ENCODE peak calls at places on chromosomes 11 and 22, in nine cellular contexts. R is Panc1; N is stomach; G is neural progenitor cell; J is tibial nerve; F is body of pancreas; Z is HL-60; Q is left ventricle myocardium inferior; E is CD8-positive, alpha-beta T cell. D is an unnamed sample.

GRCh38 chr22:50641696-50642607 is 14.0 kb upstream of the ARSA start:
- DNase-seq in E (no peak), Z (no peak), G (peak), R (no peak), F (no peak), J (no peak), Q (no peak), N (no peak), D (no peak)

GRCh38 chr11:59200421-59200746 is 12.3 kb downstream of the MPEG1 start:
- DNase-seq in Q (no peak), Z (no peak), N (no peak), G (no peak), J (no peak), R (no peak), E (no peak), F (no peak), D (no peak)

GRCh38 chr11:74681686-74682651 is 49.3 kb downstream of the CHRDL2 start:
- DNase-seq in Q (peak), E (no peak), J (no peak), N (peak), R (no peak), G (no peak), F (peak), Z (no peak), D (peak)

GRCh38 chr11:2687782-2688191 is 12.0 kb downstream of the KCNQ1OT1 start:
- DNase-seq in N (no peak), G (no peak), Z (no peak), E (no peak), J (no peak), F (peak), Q (no peak), R (no peak), D (no peak)

GRCh38 chr11:129322941-129323340 is 52.7 kb upstream of the BARX2 start:
- DNase-seq in J (no peak), G (no peak), E (no peak), Z (no peak), F (no peak), Q (no peak), N (no peak), R (no peak), D (no peak)

GRCh38 chr11:134246100-134246499 is 7.1 kb downstream of the THYN1 start:
- DNase-seq in J (no peak), Z (no peak), Q (no peak), E (no peak), N (no peak), R (no peak), G (no peak), F (no peak), D (no peak)

GRCh38 chr11:122797651-122798050 is 40.6 kb upstream of the CRTAM start:
- DNase-seq in G (no peak), E (no peak), Q (no peak), Z (no peak), R (no peak), F (no peak), N (no peak), J (no peak), D (no peak)

GRCh38 chr11:74269161-74269809 is 42.2 kb downstream of the P4HA3 start:
- DNase-seq in E (no peak), J (no peak), Z (no peak), F (no peak), R (no peak), G (no peak), N (no peak), Q (no peak), D (no peak)

GRCh38 chr11:119643212-119643877 is 85.7 kb downstream of the NECTIN1 start:
- DNase-seq in J (no peak), F (no peak), N (no peak), G (no peak), Z (no peak), R (no peak), E (no peak), Q (no peak), D (no peak)

GRCh38 chr11:45399166-45399565 is 113.0 kb upstream of the SYT13 start:
- DNase-seq in J (no peak), E (no peak), Z (no peak), G (no peak), F (no peak), Q (no peak), N (no peak), R (no peak), D (no peak)

GRCh38 chr22:39405346-39406085 is 5.9 kb downstream of the TAB1 start:
- DNase-seq in J (no peak), Q (no peak), E (no peak), R (no peak), N (no peak), F (no peak), G (peak), Z (no peak), D (no peak)

GRCh38 chr11:34825315-34825669 is 90.9 kb downstream of the APIP start:
- DNase-seq in N (no peak), E (no peak), F (no peak), Q (no peak), J (no peak), R (no peak), Z (no peak), G (no peak), D (no peak)

GRCh38 chr11:11279956-11280689 is 72.9 kb downstream of the CSNK2A3 start:
- DNase-seq in G (no peak), N (no peak), F (no peak), Z (no peak), R (no peak), E (no peak), J (no peak), Q (no peak), D (peak)

GRCh38 chr11:121329786-121330395 is 37.3 kb downstream of the SC5D start:
- DNase-seq in G (no peak), Z (no peak), F (no peak), E (no peak), R (no peak), Q (no peak), N (no peak), J (no peak), D (no peak)

DNA sequence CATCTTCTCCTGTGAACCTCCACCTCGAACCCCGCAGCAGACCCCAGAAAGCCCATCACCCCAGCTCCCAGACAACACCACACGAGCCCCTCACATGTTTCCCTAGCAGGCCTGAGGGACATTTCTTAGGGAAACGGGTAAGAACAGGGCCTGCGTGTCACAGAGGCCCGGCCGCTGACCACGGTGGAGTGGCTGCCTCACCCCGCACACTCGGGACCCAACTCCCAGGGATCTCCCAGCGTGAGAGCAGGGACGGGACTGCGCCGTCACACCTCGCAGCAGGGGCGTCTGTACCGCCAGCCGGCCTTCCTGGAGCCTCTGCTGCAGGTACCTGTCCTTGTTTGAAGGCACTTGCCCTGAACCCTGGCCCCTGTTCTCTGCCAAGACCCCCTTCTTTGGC is 10.2 kb downstream of the ATP5MGL start:
- DNase-seq in Q (no peak), F (no peak), R (no peak), J (no peak), E (no peak), Z (no peak), G (no peak), N (no peak), D (no peak)
- H3K27ac ChIP-seq in Q (no peak), F (no peak), R (no peak), J (no peak), E (no peak), Z (no peak), G (no peak), N (no peak), D (no peak)

DNA sequence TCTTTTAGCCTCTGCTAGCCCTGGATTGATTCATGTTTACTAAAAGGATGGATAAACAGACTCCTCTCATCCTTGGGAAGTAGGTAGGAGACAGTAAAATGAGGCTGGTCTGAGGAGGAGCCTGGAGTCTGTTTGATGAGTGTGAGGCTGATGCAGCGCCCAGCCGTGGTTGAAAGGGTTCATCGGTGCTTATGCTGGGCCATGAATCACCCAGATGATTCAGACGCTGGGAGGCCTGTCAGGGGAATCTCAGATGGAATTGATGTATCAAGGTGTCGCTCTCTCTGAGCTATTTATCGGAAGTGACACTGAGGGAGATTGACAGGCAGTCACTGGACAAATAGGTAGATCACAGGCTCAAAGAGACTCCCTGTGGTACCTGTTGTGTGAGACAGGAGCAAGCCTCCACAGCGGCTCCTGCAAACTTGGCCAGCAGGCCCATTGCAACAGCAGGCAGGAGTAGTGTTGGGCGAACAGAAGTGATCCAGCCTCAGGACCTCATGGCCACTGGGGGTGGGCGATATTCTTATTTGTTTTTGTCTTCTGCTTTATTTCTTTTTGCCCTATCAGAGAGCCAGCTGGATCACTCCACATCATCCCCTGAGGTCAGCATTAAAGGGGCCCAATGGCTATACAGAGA is 109.9 kb upstream of the CADM1 start:
- DNase-seq in F (no peak), J (no peak), Z (no peak), E (no peak), N (no peak), R (peak), G (no peak), Q (no peak), D (no peak)
- TF ChIP-seq CTCF in F (no peak), J (no peak), Z (no peak), E (no peak), N (no peak), R (no peak), G (no peak), Q (no peak), D (no peak)

DNA sequence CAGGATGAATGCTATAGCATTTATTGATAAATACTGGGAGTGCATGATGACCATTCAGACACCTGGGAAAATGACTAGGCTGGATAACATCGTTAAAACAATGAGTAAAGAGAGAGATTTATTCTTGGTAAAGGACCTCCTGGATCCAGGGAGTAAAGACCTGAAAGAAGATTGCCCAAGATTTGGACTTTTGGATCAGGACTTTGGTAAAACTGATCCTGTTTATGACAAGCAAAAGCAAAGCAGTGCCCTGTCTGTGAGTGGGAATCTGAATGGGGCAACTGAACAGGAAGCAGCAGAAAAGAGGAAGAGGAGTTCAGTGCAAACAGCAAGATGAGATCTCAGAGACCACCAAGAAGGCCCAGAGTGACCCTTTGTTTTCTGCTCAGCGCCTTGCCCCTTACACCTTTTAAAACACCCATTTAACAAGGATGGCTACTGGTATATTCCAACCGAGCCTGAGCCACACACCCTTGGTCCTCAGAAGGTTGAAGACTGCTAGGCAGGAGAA is 121.9 kb downstream of the VPREB1 start:
- DNase-seq in R (no peak), N (no peak), Q (no peak), J (no peak), Z (no peak), G (no peak), F (no peak), E (no peak), D (no peak)
- H3K4me3 ChIP-seq in R (no peak), N (no peak), Q (no peak), J (no peak), Z (no peak), G (no peak), F (no peak), E (no peak), D (no peak)

DNA sequence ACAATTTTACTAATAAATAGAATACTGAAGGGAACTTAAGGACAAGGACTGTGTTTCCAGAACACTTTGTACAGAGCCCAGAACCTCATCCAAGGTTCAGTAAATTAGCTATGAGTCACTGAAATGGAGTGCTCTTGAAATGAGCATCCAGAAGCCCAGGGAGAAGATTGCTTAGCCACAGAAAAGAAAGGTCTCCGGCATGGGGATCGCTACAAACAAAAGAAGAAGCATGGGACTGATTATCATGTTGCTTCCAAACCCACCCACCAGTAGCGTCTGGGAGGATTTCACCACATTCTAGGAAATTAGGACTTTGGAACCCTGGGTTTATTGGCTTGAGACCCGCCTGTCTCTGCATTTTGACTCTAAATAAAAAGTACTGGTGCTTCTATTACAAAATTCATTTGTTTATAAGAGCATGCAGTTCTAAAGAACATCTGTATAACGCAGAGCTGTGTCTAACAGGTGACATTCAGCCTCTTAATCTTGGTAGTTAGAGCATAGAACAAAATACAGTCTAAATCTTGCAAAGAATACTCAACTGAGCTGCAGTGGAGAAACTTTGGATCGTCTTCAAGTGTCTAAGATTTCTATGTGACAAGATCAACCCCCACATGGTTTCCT is 35.9 kb upstream of the SESN3 start:
- DNase-seq in F (no peak), Q (no peak), N (no peak), G (no peak), Z (no peak), E (no peak), R (no peak), J (peak), D (no peak)
- H3K27ac ChIP-seq in F (no peak), Q (peak), N (no peak), G (no peak), Z (no peak), E (no peak), R (no peak), J (no peak), D (no peak)

GRCh38 chr11:1071571-1072115 is 3.0 kb upstream of the MUC2 start:
- DNase-seq in E (no peak), N (no peak), R (no peak), J (no peak), Q (peak), F (peak), Z (no peak), G (no peak), D (no peak)
- TF ChIP-seq CTCF in E (no peak), N (no peak), R (no peak), J (no peak), Q (no peak), F (no peak), Z (no peak), G (no peak), D (no peak)

DNA sequence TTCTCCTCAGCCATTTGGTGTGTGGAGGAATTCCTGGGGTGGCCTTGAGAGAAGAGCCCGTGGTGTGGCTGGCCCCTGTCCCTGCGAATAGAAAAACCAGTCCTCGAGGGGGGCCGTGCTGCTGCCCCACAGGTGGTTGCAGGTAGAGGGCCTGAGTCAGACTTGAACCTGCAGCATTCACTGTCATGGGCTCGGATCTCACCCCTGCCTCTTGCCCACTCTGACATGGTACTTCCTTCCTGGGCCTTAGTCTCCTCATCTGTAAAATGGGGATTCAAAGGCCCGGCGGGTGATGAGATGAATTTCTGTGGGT is 19.4 kb downstream of the TRMU start:
- DNase-seq in G (no peak), E (no peak), F (no peak), Z (no peak), N (no peak), Q (no peak), R (no peak), J (no peak), D (no peak)
- H3K4me3 ChIP-seq in G (no peak), E (no peak), F (no peak), Z (no peak), N (no peak), Q (no peak), R (no peak), J (no peak), D (no peak)

GRCh38 chr11:16893456-16894076 is 120.6 kb downstream of the PLEKHA7 start:
- DNase-seq in N (no peak), Q (no peak), R (no peak), Z (no peak), E (no peak), G (peak), J (no peak), F (peak), D (no peak)
- H3K27ac ChIP-seq in N (no peak), Q (no peak), R (no peak), Z (no peak), E (no peak), G (peak), J (no peak), F (peak), D (no peak)

D was measured in coronary artery.